ENCODE peak calls at places on chromosome 15, in seven cellular contexts. P, G, H, X, I, O and F are unnamed samples.

GRCh38 chr15:99015677-99016568 is 8.3 kb upstream of the PGPEP1L start:
- DNase-seq in P (peak), G (no peak), H (no peak), X (peak), I (peak), O (no peak), F (no peak)

GRCh38 chr15:89107984-89108383 is 19.7 kb downstream of the ABHD2 start:
- DNase-seq in P (no peak), G (no peak), H (no peak), X (peak), I (no peak), O (no peak), F (no peak)

GRCh38 chr15:98000249-98001203 is 40.0 kb downstream of the ARRDC4 start:
- DNase-seq in P (peak), G (peak), H (no peak), X (peak), I (no peak), O (no peak), F (peak)

GRCh38 chr15:69060041-69060481 is 45.6 kb downstream of the NOX5 start:
- DNase-seq in P (no peak), G (no peak), H (no peak), X (no peak), I (no peak), O (peak), F (peak)

GRCh38 chr15:81001180-81002003 is 669 bp downstream of the TLNRD1 start:
- DNase-seq in P (peak), G (peak), H (peak), X (peak), I (peak), O (peak), F (peak)

GRCh38 chr15:100690032-100690785 is 87.8 kb downstream of the ASB7 start:
- DNase-seq in P (no peak), G (no peak), H (no peak), X (no peak), I (no peak), O (no peak), F (no peak)

GRCh38 chr15:100762913-100763627 is 116.6 kb upstream of the ALDH1A3 start:
- DNase-seq in P (no peak), G (peak), H (no peak), X (no peak), I (no peak), O (no peak), F (no peak)

GRCh38 chr15:74451861-74452835 is 8.8 kb downstream of the UBL7 start:
- DNase-seq in P (no peak), G (no peak), H (no peak), X (no peak), I (no peak), O (no peak), F (no peak)

GRCh38 chr15:89496155-89497098 is at the start of gene RHCG:
- DNase-seq in P (peak), G (peak), H (peak), X (no peak), I (peak), O (peak), F (peak)

GRCh38 chr15:69599271-69599670 is 146.7 kb downstream of the RPLP1 start:
- DNase-seq in P (no peak), G (no peak), H (no peak), X (no peak), I (no peak), O (no peak), F (no peak)

GRCh38 chr15:81524496-81524895 is 150.5 kb upstream of the TMC3 start:
- DNase-seq in P (no peak), G (no peak), H (no peak), X (no peak), I (no peak), O (no peak), F (no peak)

GRCh38 chr15:64837502-64837901 is 4.2 kb upstream of the PLEKHO2 start:
- DNase-seq in P (no peak), G (no peak), H (peak), X (no peak), I (no peak), O (no peak), F (no peak)